ENCODE peak calls at places on chromosomes 2 and 18, in four cellular contexts. E, Y, W and U are unnamed samples.

GRCh38 chr2:157269922-157270321 is 12.4 kb downstream of the GALNT5 start:
- DNase-seq in E (no peak), Y (no peak), W (no peak), U (peak; percentile 2)

GRCh38 chr2:71469403-71470398 is 16.3 kb downstream of the DYSF start:
- DNase-seq in E (no peak), Y (no peak), W (no peak), U (no peak)

GRCh38 chr2:134365356-134365755 is 111.5 kb downstream of the MGAT5 start:
- DNase-seq in E (no peak), Y (no peak), W (peak; percentile 48), U (no peak)

GRCh38 chr2:88739985-88740600 is 48.6 kb downstream of the RPIA start:
- DNase-seq in E (peak; percentile 49), Y (peak; percentile 42), W (peak; percentile 81), U (peak; percentile 73)

GRCh38 chr18:79451237-79452125 is 55.8 kb downstream of the NFATC1 start:
- DNase-seq in E (no peak), Y (no peak), W (no peak), U (no peak)

GRCh38 chr2:46311651-46312223 is 14.5 kb downstream of the EPAS1 start:
- DNase-seq in E (no peak), Y (no peak), W (no peak), U (no peak)

GRCh38 chr2:188456114-188456909 is 164.6 kb downstream of the GULP1 start:
- DNase-seq in E (no peak), Y (no peak), W (no peak), U (no peak)

GRCh38 chr2:232928564-232929302 is 58.7 kb downstream of the SNORC start:
- DNase-seq in E (no peak), Y (no peak), W (no peak), U (no peak)

GRCh38 chr2:162840598-162841246 is 2.2 kb upstream of the KCNH7 start:
- DNase-seq in E (peak; percentile 11), Y (peak; percentile 4), W (peak; percentile 28), U (peak; percentile 17)

GRCh38 chr2:2904721-2905340 is 472.8 kb downstream of the EIPR1 start:
- DNase-seq in E (no peak), Y (no peak), W (no peak), U (no peak)

GRCh38 chr2:27672723-27673486 is 9.2 kb downstream of the SLC4A1AP start:
- DNase-seq in E (no peak), Y (no peak), W (no peak), U (no peak)

GRCh38 chr2:234242446-234242810 is 191.9 kb downstream of the SPP2 start:
- DNase-seq in E (no peak), Y (no peak), W (no peak), U (no peak)

GRCh38 chr2:189337648-189338047 is 103.6 kb upstream of the WDR75 start:
- DNase-seq in E (no peak), Y (no peak), W (no peak), U (no peak)

GRCh38 chr2:219541611-219542180 is 1.9 kb downstream of the CHPF start:
- DNase-seq in E (peak; percentile 93), Y (peak; percentile 46), W (peak; percentile 63), U (peak; percentile 84)

GRCh38 chr2:29022455-29023128 is 41.5 kb downstream of the TOGARAM2 start:
- DNase-seq in E (no peak), Y (no peak), W (no peak), U (no peak)

GRCh38 chr2:239302808-239303557 is 97.8 kb downstream of the HDAC4 start:
- DNase-seq in E (no peak), Y (no peak), W (no peak), U (no peak)

GRCh38 chr2:40281021-40281940 is 170.6 kb downstream of the SLC8A1 start:
- DNase-seq in E (no peak), Y (peak; percentile 19), W (no peak), U (no peak)

GRCh38 chr2:172516299-172516698 is 39.6 kb upstream of the PDK1 start:
- DNase-seq in E (no peak), Y (no peak), W (no peak), U (peak; percentile 50)

GRCh38 chr2:215003001-215003400 is 135.4 kb downstream of the ABCA12 start:
- DNase-seq in E (no peak), Y (no peak), W (no peak), U (no peak)

GRCh38 chr2:187158452-187158851 is 289.6 kb downstream of the CALCRL start:
- DNase-seq in E (no peak), Y (no peak), W (no peak), U (no peak)

GRCh38 chr2:152613235-152613634 is 104.0 kb downstream of the PRPF40A start:
- DNase-seq in E (no peak), Y (no peak), W (no peak), U (no peak)

GRCh38 chr2:8431446-8432125 is 250.3 kb upstream of the ID2 start:
- DNase-seq in E (no peak), Y (no peak), W (no peak), U (no peak)

GRCh38 chr2:74197983-74198460 is 393 bp upstream of the MTHFD2 start:
- DNase-seq in E (no peak), Y (no peak), W (no peak), U (no peak)

GRCh38 chr2:135563793-135564192 is 32.5 kb downstream of the R3HDM1 start:
- DNase-seq in E (no peak), Y (no peak), W (no peak), U (no peak)

GRCh38 chr2:204795156-204795555 is 249.9 kb downstream of the PARD3B start:
- DNase-seq in E (no peak), Y (no peak), W (no peak), U (no peak)

GRCh38 chr2:216860738-216861137 is 874 bp upstream of the TNP1 start:
- DNase-seq in E (no peak), Y (no peak), W (no peak), U (no peak)

GRCh38 chr2:61456070-61456745 is 14.7 kb downstream of the USP34 start:
- DNase-seq in E (no peak), Y (no peak), W (no peak), U (no peak)

GRCh38 chr18:47203626-47204464 is 27.7 kb upstream of the IER3IP1 start:
- DNase-seq in E (no peak), Y (no peak), W (no peak), U (no peak)

GRCh38 chr2:202695166-202695565 is 60.4 kb downstream of the FAM117B start:
- DNase-seq in E (no peak), Y (no peak), W (no peak), U (peak; percentile 8)

GRCh38 chr2:159012142-159012541 is 43.7 kb downstream of the TANC1 start:
- DNase-seq in E (no peak), Y (no peak), W (no peak), U (no peak)
- TF ChIP-seq SPI1 in E (no peak), Y (no peak), W (no peak), U (no peak)

GRCh38 chr18:22640281-22640842 is 222.6 kb upstream of the CTAGE1 start:
- DNase-seq in E (no peak), Y (no peak), W (no peak), U (no peak)

GRCh38 chr18:22641973-22642372 is 224.3 kb upstream of the CTAGE1 start:
- DNase-seq in E (no peak), Y (no peak), W (no peak), U (no peak)

GRCh38 chr18:22639026-22639463 is 221.3 kb upstream of the CTAGE1 start:
- DNase-seq in E (no peak), Y (no peak), W (no peak), U (no peak)

GRCh38 chr18:22637787-22638186 is 220.1 kb upstream of the CTAGE1 start:
- DNase-seq in E (no peak), Y (no peak), W (no peak), U (no peak)

GRCh38 chr18:22639626-22640025 is 221.9 kb upstream of the CTAGE1 start:
- DNase-seq in E (no peak), Y (no peak), W (no peak), U (no peak)
- TF ChIP-seq SPI1 in E (no peak), Y (no peak), W (no peak), U (no peak)

DNA sequence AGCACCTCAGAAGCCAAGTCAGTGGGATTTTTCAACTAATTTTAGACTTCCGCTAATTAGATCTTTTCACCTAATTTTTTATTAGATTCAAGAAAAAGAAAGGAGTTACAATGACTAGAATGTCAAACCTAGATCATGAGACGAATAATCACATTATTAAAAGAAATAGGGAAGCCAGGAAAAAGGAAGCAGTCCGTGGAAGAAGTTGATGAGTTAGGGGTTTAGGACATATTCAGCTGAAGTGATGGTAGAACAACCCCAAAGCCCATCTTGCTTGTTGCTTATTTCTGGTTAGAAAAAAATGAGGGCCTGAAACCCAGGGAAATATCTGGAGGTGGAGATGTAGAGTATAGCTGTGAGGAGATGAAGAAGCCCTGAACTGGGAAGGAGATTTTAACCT is 8.0 kb downstream of the KLF7 start:
- DNase-seq in E (no peak), Y (no peak), W (no peak), U (no peak)
- TF ChIP-seq SPI1 in E (no peak), Y (no peak), W (no peak), U (peak; percentile 20)

GRCh38 chr18:3873698-3874495 is 423.9 kb downstream of the TGIF1 start:
- DNase-seq in E (no peak), Y (no peak), W (no peak), U (no peak)
- TF ChIP-seq SPI1 in E (no peak), Y (no peak), W (no peak), U (no peak)